ENCODE peak calls at places on chromosomes 12 and 14, in five cellular contexts. J is EH, S is GM19239, K is occipital lobe, I is NCI-H1694. W is an unnamed sample.

GRCh38 chr14:101034986-101035385 is 131.5 kb upstream of the RTL1 start:
- DNase-seq in J (no peak), S (no peak), K (no peak), I (no peak), W (no peak)

GRCh38 chr14:95268350-95268749 is 51.4 kb downstream of the CLMN start:
- DNase-seq in J (no peak), S (no peak), K (no peak), I (no peak), W (no peak)

GRCh38 chr12:107492393-107493134 is 193.0 kb upstream of the PWP1 start:
- DNase-seq in J (no peak), S (no peak), K (no peak), I (no peak), W (no peak)

GRCh38 chr12:93860659-93861373 is 183.6 kb downstream of the CRADD start:
- DNase-seq in J (no peak), S (no peak), K (no peak), I (no peak), W (no peak)

GRCh38 chr12:82740129-82741000 is 53.7 kb downstream of the TMTC2 start:
- DNase-seq in J (peak; percentile 65), S (no peak), K (no peak), I (no peak), W (peak; percentile 26)

GRCh38 chr14:25953532-25954144 is 644.2 kb downstream of the NOVA1 start:
- DNase-seq in J (no peak), S (no peak), K (peak; percentile 6), I (no peak), W (no peak)

GRCh38 chr12:110600254-110600653 is 13.7 kb upstream of the TCTN1 start:
- DNase-seq in J (peak; percentile 64), S (no peak), K (no peak), I (peak; percentile 16), W (peak; percentile 47)

GRCh38 chr12:89319606-89320005 is 32.7 kb downstream of the DUSP6 start:
- DNase-seq in J (no peak), S (no peak), K (no peak), I (no peak), W (no peak)

GRCh38 chr12:88693837-88694445 is 113.7 kb upstream of the KITLG start:
- DNase-seq in J (peak; percentile 12), S (no peak), K (no peak), I (no peak), W (peak; percentile 30)

GRCh38 chr14:101215936-101216335 is 312.4 kb upstream of the RTL1 start:
- DNase-seq in J (no peak), S (no peak), K (no peak), I (no peak), W (no peak)

GRCh38 chr14:84998216-84998615 is 531.7 kb upstream of the FLRT2 start:
- DNase-seq in J (no peak), S (no peak), K (no peak), I (no peak), W (no peak)

GRCh38 chr12:24948816-24949722 is at the start of gene BCAT1:
- DNase-seq in J (peak; percentile 87), S (no peak), K (no peak), I (peak; percentile 13), W (no peak)

GRCh38 chr12:15838986-15839385 is 43.2 kb upstream of the STRAP start:
- DNase-seq in J (no peak), S (no peak), K (no peak), I (no peak), W (no peak)

GRCh38 chr12:68803948-68804653 is 3.9 kb upstream of the MDM2 start:
- DNase-seq in J (no peak), S (no peak), K (no peak), I (no peak), W (no peak)

GRCh38 chr12:120012067-120012621 is 23.1 kb downstream of the BICDL1 start:
- DNase-seq in J (peak; percentile 4), S (peak; percentile 53), K (peak; percentile 8), I (no peak), W (peak; percentile 68)

GRCh38 chr14:22158560-22158959 is 430.5 kb downstream of the DAD1 start:
- DNase-seq in J (no peak), S (no peak), K (no peak), I (no peak), W (no peak)

GRCh38 chr12:14278294-14278953 is 87.1 kb upstream of the ATF7IP start:
- DNase-seq in J (no peak), S (no peak), K (no peak), I (no peak), W (no peak)

GRCh38 chr14:50607181-50607580 is 47.2 kb downstream of the ATL1 start:
- DNase-seq in J (no peak), S (no peak), K (no peak), I (no peak), W (no peak)

GRCh38 chr12:9851050-9851449 is 18.1 kb downstream of the CLEC2B start:
- DNase-seq in J (no peak), S (no peak), K (no peak), I (no peak), W (no peak)

GRCh38 chr12:131217024-131217586 is 263.4 kb downstream of the ADGRD1 start:
- DNase-seq in J (no peak), S (no peak), K (no peak), I (no peak), W (no peak)

GRCh38 chr14:100067971-100068959 is 3.0 kb downstream of the EVL start:
- DNase-seq in J (peak; percentile 39), S (no peak), K (peak; percentile 36), I (no peak), W (peak; percentile 78)

GRCh38 chr12:31260840-31261239 is 65.1 kb downstream of the SINHCAF start:
- DNase-seq in J (no peak), S (no peak), K (no peak), I (no peak), W (no peak)

GRCh38 chr12:39618701-39619100 is 902 bp downstream of the ABCD2 start:
- DNase-seq in J (no peak), S (no peak), K (no peak), I (peak; percentile 21), W (no peak)

GRCh38 chr12:30047499-30048262 is 263.9 kb upstream of the TMTC1 start:
- DNase-seq in J (peak; percentile 34), S (no peak), K (no peak), I (no peak), W (no peak)

GRCh38 chr12:42885677-42886076 is 296.1 kb upstream of the PRICKLE1 start:
- DNase-seq in J (no peak), S (no peak), K (no peak), I (no peak), W (no peak)

GRCh38 chr12:45331552-45331951 is 115.7 kb downstream of the ANO6 start:
- DNase-seq in J (no peak), S (no peak), K (no peak), I (no peak), W (no peak)

GRCh38 chr12:81274619-81275018 is 196.7 kb downstream of the ACSS3 start:
- DNase-seq in J (no peak), S (no peak), K (no peak), I (no peak), W (no peak)

GRCh38 chr12:58176296-58176869 is 235.0 kb downstream of the ATP23 start:
- DNase-seq in J (peak; percentile 40), S (no peak), K (no peak), I (peak; percentile 52), W (peak; percentile 84)

GRCh38 chr14:58732387-58732786 is 94.6 kb downstream of the DACT1 start:
- DNase-seq in J (no peak), S (no peak), K (no peak), I (no peak), W (no peak)

GRCh38 chr12:51482808-51483532 is 58.3 kb downstream of the SLC4A8 start:
- DNase-seq in J (no peak), S (no peak), K (no peak), I (no peak), W (no peak)

GRCh38 chr14:103659631-103660030 is 30.6 kb downstream of the KLC1 start:
- DNase-seq in J (no peak), S (no peak), K (no peak), I (no peak), W (no peak)

GRCh38 chr12:52924764-52925716 is 20.2 kb upstream of the KRT8 start:
- DNase-seq in J (peak; percentile 98), S (no peak), K (no peak), I (no peak), W (peak; percentile 79)

GRCh38 chr12:62291888-62292760 is 31.9 kb downstream of the USP15 start:
- DNase-seq in J (peak; percentile 31), S (no peak), K (no peak), I (no peak), W (no peak)

GRCh38 chr14:54696998-54697397 is 130.1 kb downstream of the SAMD4A start:
- DNase-seq in J (no peak), S (no peak), K (no peak), I (no peak), W (no peak)

GRCh38 chr14:104787736-104788532 is 7.6 kb downstream of the AKT1 start:
- DNase-seq in J (no peak), S (no peak), K (no peak), I (peak; percentile 94), W (no peak)

GRCh38 chr12:131832393-131833231 is 4.4 kb downstream of the MMP17 start:
- DNase-seq in J (peak; percentile 84), S (no peak), K (peak; percentile 33), I (no peak), W (peak; percentile 39)

W was measured in HT-29.